ENCODE peak calls at places on chromosomes 3 and 15, in six cellular contexts. Q is amygdala; X is A172; O is fibroblast of the aortic adventitia; L is CD8-positive, alpha-beta T cell; G is aorta. W is an unnamed sample.

GRCh38 chr15:74208901-74209559 is 6.4 kb upstream of the STRA6 start:
- DNase-seq in Q (no peak), X (peak; percentile 95), O (peak; percentile 54), L (no peak), G (no peak), W (no peak)

GRCh38 chr3:156761713-156762575 is 64.2 kb upstream of the LEKR1 start:
- DNase-seq in Q (no peak), X (no peak), O (peak; percentile 82), L (no peak), G (no peak), W (no peak)

GRCh38 chr3:184228376-184229137 is 828 bp upstream of the VWA5B2 start:
- DNase-seq in Q (no peak), X (no peak), O (no peak), L (no peak), G (no peak), W (no peak)

GRCh38 chr15:35673093-35673573 is 127.2 kb upstream of the DPH6 start:
- DNase-seq in Q (no peak), X (no peak), O (no peak), L (no peak), G (no peak), W (no peak)

GRCh38 chr3:64266983-64267382 is 41.7 kb upstream of the PRICKLE2 start:
- DNase-seq in Q (no peak), X (no peak), O (peak; percentile 35), L (no peak), G (no peak), W (no peak)

GRCh38 chr15:51759557-51760070 is 8.2 kb downstream of the TMOD2 start:
- DNase-seq in Q (no peak), X (no peak), O (peak; percentile 97), L (no peak), G (no peak), W (no peak)

GRCh38 chr15:25670025-25670554 is 193.0 kb downstream of the ATP10A start:
- DNase-seq in Q (peak; percentile 57), X (no peak), O (peak; percentile 77), L (no peak), G (peak; percentile 91), W (no peak)

GRCh38 chr15:76711351-76711827 is 193.8 kb downstream of the SCAPER start:
- DNase-seq in Q (no peak), X (no peak), O (no peak), L (no peak), G (no peak), W (no peak)

GRCh38 chr15:66481107-66481856 is 16.3 kb downstream of the SNAPC5 start:
- DNase-seq in Q (no peak), X (no peak), O (no peak), L (no peak), G (no peak), W (no peak)

GRCh38 chr15:40157748-40158447 is 3.0 kb upstream of the BUB1B start:
- DNase-seq in Q (no peak), X (no peak), O (no peak), L (no peak), G (no peak), W (no peak)

W was measured in natural killer cell.